ENCODE peak calls at places on chromosomes 3 and 15, in nine cellular contexts. P is psoas muscle; J is RWPE1; G is activated T-helper 1 cell treated with anti-CD3 and anti-CD28 coated beads, Interleukin-12 subunit alpha, Interleukin-12 subunit beta, Interleukin-2, Interleukin-4 antibody, amounts not matched to agents 30 ng/mL and 10 ng/mL and 1 ng/mL, durations not matched to agents 14 hours and 24 hours and 36 hours; W is T-cell; X is mammary epithelial cell; Y is stimulated activated naive CD8-positive, alpha-beta T cell treated with anti-CD3 and anti-CD28 coated beads, Interleukin-15, Interleukin-2, amounts not matched to agents 100 U/mL and 50 U/mL, for 24 hours; Z is activated gamma-delta T cell; H is T-helper 9 cell. B is an unnamed sample.

GRCh38 chr3:37480003-37480402 is 305.6 kb upstream of the LRRFIP2 start:
- DNase-seq in P (no peak), J (no peak), G (no peak), W (no peak), X (no peak), Y (no peak), Z (no peak), H (no peak), B (no peak)

GRCh38 chr3:4351164-4351855 is 48.1 kb downstream of the SETMAR start:
- DNase-seq in P (no peak), J (no peak), G (no peak), W (no peak), X (no peak), Y (peak), Z (no peak), H (no peak), B (no peak)

GRCh38 chr15:100759698-100760356 is 119.8 kb upstream of the ALDH1A3 start:
- DNase-seq in P (peak), J (peak), G (no peak), W (no peak), X (peak), Y (no peak), Z (no peak), H (no peak), B (no peak)

GRCh38 chr15:98658831-98659699 is 10.7 kb downstream of the IGF1R start:
- DNase-seq in P (no peak), J (peak), G (peak), W (no peak), X (peak), Y (peak), Z (no peak), H (no peak), B (no peak)

GRCh38 chr3:102129774-102130608 is 280.7 kb downstream of the NFKBIZ start:
- DNase-seq in P (no peak), J (peak), G (no peak), W (no peak), X (peak), Y (no peak), Z (no peak), H (no peak), B (no peak)

GRCh38 chr3:4731543-4732111 is 238.5 kb downstream of the ITPR1 start:
- DNase-seq in P (no peak), J (no peak), G (no peak), W (no peak), X (no peak), Y (no peak), Z (no peak), H (no peak), B (no peak)

GRCh38 chr3:128878556-128879124 is 780 bp upstream of the ACAD9 start:
- DNase-seq in P (no peak), J (peak), G (no peak), W (no peak), X (peak), Y (peak), Z (no peak), H (no peak), B (no peak)

GRCh38 chr15:64134322-64134829 is 17.2 kb upstream of the SNX22 start:
- DNase-seq in P (no peak), J (no peak), G (no peak), W (no peak), X (no peak), Y (no peak), Z (no peak), H (no peak), B (no peak)

GRCh38 chr3:177320765-177321247 is 123.5 kb upstream of the TBL1XR1 start:
- DNase-seq in P (no peak), J (no peak), G (no peak), W (no peak), X (no peak), Y (no peak), Z (no peak), H (no peak), B (no peak)

GRCh38 chr3:136068708-136069107 is 103.2 kb downstream of the PPP2R3A start:
- DNase-seq in P (no peak), J (no peak), G (no peak), W (no peak), X (no peak), Y (no peak), Z (no peak), H (no peak), B (no peak)

GRCh38 chr15:78206326-78207109 is 27.8 kb downstream of the ACSBG1 start:
- DNase-seq in P (no peak), J (no peak), G (no peak), W (no peak), X (no peak), Y (no peak), Z (no peak), H (no peak), B (no peak)

GRCh38 chr3:46537316-46537715 is 28.8 kb downstream of the LRRC2 start:
- DNase-seq in P (no peak), J (no peak), G (no peak), W (no peak), X (no peak), Y (no peak), Z (no peak), H (no peak), B (no peak)

GRCh38 chr3:15313461-15313860 is 18.9 kb downstream of the SH3BP5 start:
- DNase-seq in P (no peak), J (no peak), G (no peak), W (no peak), X (no peak), Y (peak), Z (no peak), H (no peak), B (no peak)

GRCh38 chr3:129007792-129008191 is 6.7 kb downstream of the EFCC1 start:
- DNase-seq in P (no peak), J (no peak), G (no peak), W (no peak), X (no peak), Y (no peak), Z (no peak), H (no peak), B (no peak)

GRCh38 chr3:48370330-48370708 is 1.7 kb upstream of the FBXW12 start:
- DNase-seq in P (no peak), J (no peak), G (no peak), W (no peak), X (no peak), Y (no peak), Z (no peak), H (no peak), B (no peak)

GRCh38 chr3:156787926-156788663 is 38.1 kb upstream of the LEKR1 start:
- DNase-seq in P (no peak), J (peak), G (no peak), W (no peak), X (peak), Y (no peak), Z (no peak), H (no peak), B (no peak)

GRCh38 chr15:89119489-89120478 is 31.5 kb downstream of the ABHD2 start:
- DNase-seq in P (no peak), J (peak), G (no peak), W (no peak), X (no peak), Y (no peak), Z (no peak), H (no peak), B (no peak)

GRCh38 chr3:125188955-125189354 is 23.6 kb downstream of the SLC12A8 start:
- DNase-seq in P (no peak), J (no peak), G (no peak), W (no peak), X (no peak), Y (no peak), Z (no peak), H (no peak), B (no peak)

GRCh38 chr3:31288641-31289100 is 244.1 kb upstream of the STT3B start:
- DNase-seq in P (no peak), J (peak), G (peak), W (no peak), X (peak), Y (peak), Z (no peak), H (no peak), B (no peak)

GRCh38 chr3:49756036-49756435 is 30.3 kb downstream of the IP6K1 start:
- DNase-seq in P (no peak), J (no peak), G (no peak), W (no peak), X (no peak), Y (no peak), Z (no peak), H (no peak), B (no peak)

GRCh38 chr15:79978694-79979519 is 7.9 kb upstream of the BCL2A1 start:
- DNase-seq in P (no peak), J (no peak), G (no peak), W (no peak), X (peak), Y (no peak), Z (no peak), H (no peak), B (no peak)

GRCh38 chr3:171195686-171196085 is 169.2 kb upstream of the SLC2A2 start:
- DNase-seq in P (no peak), J (no peak), G (no peak), W (no peak), X (peak), Y (no peak), Z (no peak), H (no peak), B (no peak)

GRCh38 chr3:99394831-99395733 is 243.3 kb upstream of the COL8A1 start:
- DNase-seq in P (no peak), J (peak), G (no peak), W (no peak), X (peak), Y (no peak), Z (no peak), H (no peak), B (no peak)

GRCh38 chr15:48541659-48542334 is 103.7 kb downstream of the FBN1 start:
- DNase-seq in P (no peak), J (peak), G (no peak), W (no peak), X (peak), Y (no peak), Z (no peak), H (no peak), B (no peak)

GRCh38 chr15:78637776-78638435 is 3.1 kb downstream of the CHRNB4 start:
- DNase-seq in P (no peak), J (no peak), G (no peak), W (no peak), X (no peak), Y (no peak), Z (no peak), H (no peak), B (no peak)

GRCh38 chr15:84819291-84819768 is 2.2 kb downstream of the ALPK3 start:
- DNase-seq in P (peak), J (no peak), G (no peak), W (no peak), X (no peak), Y (no peak), Z (no peak), H (no peak), B (no peak)

GRCh38 chr3:65963787-65964707 is 74.7 kb downstream of the MAGI1 start:
- DNase-seq in P (no peak), J (peak), G (no peak), W (no peak), X (peak), Y (peak), Z (no peak), H (no peak), B (no peak)

GRCh38 chr3:32794487-32795308 is 23.1 kb upstream of the TRIM71 start:
- DNase-seq in P (no peak), J (no peak), G (no peak), W (no peak), X (no peak), Y (no peak), Z (no peak), H (no peak), B (no peak)

B was measured in thoracic aorta.